ENCODE peak calls at places on chromosome 17, in four cellular contexts. X, J, M and S are unnamed samples.

GRCh38 chr17:11404431-11404830 is 163.4 kb downstream of the SHISA6 start:
- DNase-seq in X (no peak), J (no peak), M (no peak), S (no peak)

GRCh38 chr17:12842936-12843335 is 53.6 kb downstream of the ARHGAP44 start:
- DNase-seq in X (no peak), J (no peak), M (no peak), S (no peak)

GRCh38 chr17:37239690-37240344 is 136.0 kb upstream of the C17orf78 start:
- DNase-seq in X (peak; percentile 8), J (no peak), M (no peak), S (no peak)

GRCh38 chr17:50916026-50916707 is 50.0 kb upstream of the TOB1 start:
- DNase-seq in X (no peak), J (no peak), M (no peak), S (no peak)

GRCh38 chr17:76539631-76540271 is at the start of gene PRCD:
- DNase-seq in X (no peak), J (no peak), M (no peak), S (no peak)

GRCh38 chr17:35160354-35161201 is 13.0 kb downstream of the UNC45B start:
- DNase-seq in X (no peak), J (no peak), M (peak; percentile 43), S (no peak)

GRCh38 chr17:27533874-27534815 is 77.9 kb downstream of the KSR1 start:
- DNase-seq in X (no peak), J (no peak), M (no peak), S (no peak)

GRCh38 chr17:45131616-45132301 is 556 bp downstream of the PLCD3 start:
- DNase-seq in X (no peak), J (peak; percentile 69), M (peak; percentile 47), S (no peak)

GRCh38 chr17:21176996-21177395 is 37.0 kb downstream of the TMEM11 start:
- DNase-seq in X (no peak), J (peak; percentile 35), M (no peak), S (no peak)

GRCh38 chr17:73644145-73645049 is at the start of gene SDK2:
- DNase-seq in X (no peak), J (no peak), M (no peak), S (no peak)

GRCh38 chr17:75995385-75995925 is 5.2 kb upstream of the CDK3 start:
- DNase-seq in X (peak; percentile 62), J (no peak), M (no peak), S (no peak)

GRCh38 chr17:68310141-68310540 is 18.8 kb downstream of the ARSG start:
- DNase-seq in X (no peak), J (no peak), M (peak; percentile 53), S (no peak)

GRCh38 chr17:2292100-2292499 is 11.5 kb downstream of the SMG6 start:
- DNase-seq in X (no peak), J (no peak), M (no peak), S (no peak)

GRCh38 chr17:38797091-38797490 is 2.3 kb downstream of the PIP4K2B start:
- DNase-seq in X (no peak), J (no peak), M (no peak), S (no peak)

GRCh38 chr17:77801545-77802332 is 156.8 kb upstream of the TNRC6C start:
- DNase-seq in X (no peak), J (no peak), M (no peak), S (no peak)

GRCh38 chr17:65254166-65254565 is 117.0 kb downstream of the RGS9 start:
- DNase-seq in X (peak; percentile 32), J (no peak), M (no peak), S (no peak)

GRCh38 chr17:66250686-66251085 is 21.5 kb upstream of the APOH start:
- DNase-seq in X (no peak), J (no peak), M (no peak), S (no peak)

GRCh38 chr17:45265823-45266222 is 3.9 kb upstream of the SPATA32 start:
- DNase-seq in X (no peak), J (no peak), M (no peak), S (no peak)

GRCh38 chr17:35079547-35079946 is 16.0 kb upstream of the RFFL start:
- DNase-seq in X (peak; percentile 92), J (no peak), M (no peak), S (no peak)

GRCh38 chr17:73571524-73572130 is 72.6 kb downstream of the SDK2 start:
- DNase-seq in X (no peak), J (no peak), M (no peak), S (no peak)

GRCh38 chr17:50719924-50720805 is 762 bp downstream of the LUC7L3 start:
- DNase-seq in X (no peak), J (no peak), M (no peak), S (no peak)

GRCh38 chr17:737561-738113 is 5.2 kb downstream of the TLCD3A start:
- DNase-seq in X (no peak), J (no peak), M (no peak), S (no peak)

GRCh38 chr17:72071330-72071729 is 49.5 kb upstream of the SOX9 start:
- DNase-seq in X (no peak), J (no peak), M (no peak), S (no peak)

GRCh38 chr17:34782271-34782670 is 179.0 kb downstream of the CCT6B start:
- DNase-seq in X (no peak), J (no peak), M (no peak), S (no peak)

GRCh38 chr17:42845556-42845917 is 1.2 kb downstream of the AOC2 start:
- DNase-seq in X (no peak), J (peak; percentile 51), M (no peak), S (no peak)

GRCh38 chr17:68290268-68290954 is 516 bp downstream of the SLC16A6 start:
- DNase-seq in X (no peak), J (peak; percentile 59), M (peak; percentile 66), S (no peak)

GRCh38 chr17:9768381-9768934 is 22.9 kb downstream of the DHRS7C start:
- DNase-seq in X (peak; percentile 14), J (no peak), M (no peak), S (no peak)

GRCh38 chr17:55413825-55414489 is 7.7 kb downstream of the MMD start:
- DNase-seq in X (no peak), J (no peak), M (no peak), S (no peak)

GRCh38 chr17:59357929-59358328 is 26.5 kb downstream of the YPEL2 start:
- DNase-seq in X (no peak), J (no peak), M (no peak), S (no peak)

GRCh38 chr17:71902931-71903506 is 217.8 kb upstream of the SOX9 start:
- DNase-seq in X (no peak), J (no peak), M (no peak), S (no peak)

GRCh38 chr17:70172921-70173320 is 3.6 kb downstream of the KCNJ2 start:
- DNase-seq in X (no peak), J (no peak), M (no peak), S (no peak)

GRCh38 chr17:18185391-18185790 is 1.8 kb downstream of the ALKBH5 start:
- DNase-seq in X (no peak), J (no peak), M (no peak), S (no peak)

GRCh38 chr17:13931111-13931526 is 138.2 kb upstream of the COX10 start:
- DNase-seq in X (no peak), J (no peak), M (no peak), S (peak; percentile 12)

GRCh38 chr17:3691539-3692166 is 4.3 kb downstream of the P2RX5 start:
- DNase-seq in X (no peak), J (no peak), M (no peak), S (no peak)

GRCh38 chr17:15233022-15233805 is 31.9 kb downstream of the PMP22 start:
- DNase-seq in X (peak; percentile 60), J (no peak), M (no peak), S (no peak)

GRCh38 chr17:42895185-42895555 is 5.4 kb upstream of the G6PC1 start:
- DNase-seq in X (no peak), J (peak; percentile 92), M (no peak), S (no peak)

DNA sequence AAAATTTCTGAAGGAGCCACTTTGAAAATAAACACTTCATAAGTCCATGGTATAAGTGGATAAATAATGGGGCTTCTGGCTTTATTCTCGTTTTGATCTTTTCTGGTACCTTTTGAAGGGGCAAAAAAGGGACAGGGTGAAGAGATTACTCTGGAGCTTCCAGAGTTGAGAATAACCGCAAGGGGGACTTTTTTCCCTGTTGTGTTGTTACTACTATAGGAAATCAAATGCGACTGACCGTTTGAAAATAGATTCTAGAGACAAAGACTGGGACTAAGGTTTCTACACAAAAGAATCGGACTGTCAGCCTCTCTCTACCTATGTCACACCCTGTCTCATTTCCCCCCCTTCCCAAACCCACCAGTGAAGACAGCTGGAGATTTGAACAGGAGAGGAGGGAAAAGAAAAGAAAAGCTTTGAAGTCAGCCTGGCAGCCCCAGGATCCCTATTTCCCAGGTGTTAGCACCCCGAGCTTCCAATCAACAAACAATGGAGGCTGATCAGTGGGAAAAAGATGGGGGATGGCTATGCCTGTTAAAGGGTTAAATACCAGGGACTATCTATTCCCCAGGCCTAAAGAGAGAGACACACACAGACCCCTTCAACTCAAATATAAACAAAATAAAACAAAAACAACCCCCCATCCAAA is 8.3 kb downstream of the HOXB4 start:
- DNase-seq in X (no peak), J (no peak), M (no peak), S (no peak)
- H3K27me3 ChIP-seq in X (peaks cover 98% of the 10 kb centered on the region), J (no peaks in the 10 kb centered on the region), M (peaks cover 3% of the 10 kb centered on the region), S (peaks cover 13% of the 10 kb centered on the region)

DNA sequence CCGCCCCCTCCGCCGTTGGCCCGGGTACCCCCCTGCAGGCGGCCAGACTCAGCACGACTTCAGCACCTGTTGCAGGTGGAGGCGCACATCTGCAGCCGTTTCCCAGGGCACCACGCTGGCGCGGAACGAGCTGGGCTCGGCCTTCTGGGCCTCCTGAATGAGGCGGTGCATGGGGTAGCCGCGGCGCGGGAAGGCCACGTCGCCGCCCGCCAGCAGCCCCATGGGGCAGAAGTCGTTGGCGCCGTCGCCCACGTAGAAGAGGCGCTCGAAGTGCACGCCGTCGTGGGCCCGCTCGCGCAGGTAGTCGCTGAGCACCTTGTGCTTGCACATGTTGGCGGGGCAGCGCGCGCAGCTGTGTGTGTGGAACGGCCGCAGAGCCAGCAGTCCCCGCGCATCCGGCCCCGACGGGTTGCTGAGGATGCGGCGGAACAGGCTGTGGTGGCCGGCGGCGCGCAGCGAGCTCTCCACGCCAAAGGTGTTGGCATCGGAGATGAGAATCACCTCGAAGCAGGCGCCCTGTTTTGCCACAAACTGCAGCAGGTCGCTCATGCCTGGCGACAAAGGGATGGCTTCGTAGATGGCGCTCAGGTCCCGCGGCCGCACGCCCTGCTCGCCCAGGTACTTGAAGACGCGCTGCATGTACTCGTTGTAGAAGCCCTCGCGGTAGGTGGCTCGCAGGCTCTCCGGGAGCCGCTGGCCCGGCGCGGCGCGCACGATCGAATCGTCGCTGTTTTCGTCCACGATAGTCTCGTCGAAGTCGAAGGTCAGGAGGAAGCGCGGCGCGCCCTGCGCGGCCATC is 6.2 kb downstream of the PHOSPHO1 start:
- DNase-seq in X (no peak), J (no peak), M (peak; percentile 59), S (no peak)
- H3K27me3 ChIP-seq in X (peaks cover 68% of the 10 kb centered on the region), J (peaks cover 3% of the 10 kb centered on the region), M (no peaks in the 10 kb centered on the region), S (peaks cover 100% of the 10 kb centered on the region)

DNA sequence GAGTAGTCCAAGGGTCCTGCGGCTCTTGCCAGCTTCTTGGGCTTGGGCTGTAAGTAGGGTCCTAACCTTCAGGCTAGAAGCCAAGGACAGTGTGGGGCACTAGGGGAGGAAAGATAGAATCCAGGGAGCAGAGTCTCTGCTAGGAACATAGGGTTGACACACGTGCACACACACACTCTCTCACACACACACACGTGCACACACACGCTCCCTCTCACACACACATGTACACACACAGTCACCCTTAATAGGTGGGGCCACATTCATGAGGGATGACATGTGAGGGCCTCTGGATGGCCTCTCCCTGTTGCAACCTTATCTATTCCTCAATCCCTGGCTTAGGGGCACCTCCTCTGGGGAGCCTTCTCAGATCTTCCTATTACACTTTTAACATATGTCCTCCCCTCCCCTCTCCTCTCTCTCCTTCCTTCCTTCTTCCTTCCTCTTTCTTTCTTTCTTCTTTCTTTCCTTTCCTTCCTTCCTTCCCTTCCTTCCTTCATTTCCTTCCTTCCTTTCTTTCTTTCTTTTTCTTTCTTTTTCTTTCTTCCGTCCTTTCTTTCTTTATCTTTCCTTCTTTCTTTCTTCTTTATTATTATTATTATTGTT is 3.1 kb downstream of the EPX start:
- DNase-seq in X (no peak), J (no peak), M (no peak), S (no peak)
- H3K27me3 ChIP-seq in X (peaks cover 67% of the 10 kb centered on the region), J (no peaks in the 10 kb centered on the region), M (no peaks in the 10 kb centered on the region), S (no peaks in the 10 kb centered on the region)

GRCh38 chr17:82372591-82373452 is 1.3 kb downstream of the UTS2R start:
- DNase-seq in X (no peak), J (no peak), M (no peak), S (no peak)
- H3K27me3 ChIP-seq in X (no peaks in the 10 kb centered on the region), J (peaks cover 14% of the 10 kb centered on the region), M (peaks cover 9% of the 10 kb centered on the region), S (peaks cover 32% of the 10 kb centered on the region)